ENCODE peak calls at places on chromosomes 16 and 17, in four cellular contexts. D is HepG2, N is H1, G is GM12891. T is an unnamed sample.

GRCh38 chr17:10210151-10210574 is 11.8 kb upstream of the GAS7 start:
- DNase-seq in D (no peak), N (peak; percentile 48), G (no peak), T (no peak)

GRCh38 chr17:18314059-18314730 is 599 bp downstream of the TOP3A start:
- DNase-seq in D (no peak), G (no peak), N (no peak), T (no peak)

GRCh38 chr17:71187145-71187878 is 933.5 kb upstream of the SOX9 start:
- DNase-seq in D (no peak), N (no peak), G (no peak), T (no peak)

GRCh38 chr16:11253009-11253994 is 2.7 kb downstream of the SOCS1 start:
- DNase-seq in G (no peak), D (no peak), N (no peak), T (no peak)

GRCh38 chr16:2743007-2743810 is 9.2 kb upstream of the SRRM2 start:
- DNase-seq in N (no peak), D (no peak), G (no peak), T (no peak)

GRCh38 chr17:27540300-27541105 is 84.3 kb downstream of the KSR1 start:
- DNase-seq in D (peak; percentile 66), G (no peak), N (no peak), T (no peak)

GRCh38 chr16:67884684-67885083 is at the start of gene NRN1L:
- DNase-seq in D (no peak), N (peak; percentile 94), G (no peak), T (no peak)

GRCh38 chr17:8210761-8211458 is 535 bp upstream of the AURKB start:
- DNase-seq in D (peak; percentile 91), N (peak; percentile 63), G (no peak), T (no peak)

GRCh38 chr16:83118365-83118764 is 491.6 kb downstream of the CDH13 start:
- DNase-seq in G (no peak), N (no peak), D (no peak), T (no peak)

GRCh38 chr17:54505404-54505803 is 395.2 kb upstream of the TOM1L1 start:
- DNase-seq in G (no peak), D (no peak), N (no peak), T (no peak)

GRCh38 chr17:74883241-74883750 is 10.1 kb downstream of the FADS6 start:
- DNase-seq in G (no peak), N (no peak), D (no peak), T (no peak)

GRCh38 chr16:11586375-11586855 is 304 bp downstream of the LITAF start:
- DNase-seq in N (no peak), D (no peak), G (no peak), T (peak; percentile 42)

DNA sequence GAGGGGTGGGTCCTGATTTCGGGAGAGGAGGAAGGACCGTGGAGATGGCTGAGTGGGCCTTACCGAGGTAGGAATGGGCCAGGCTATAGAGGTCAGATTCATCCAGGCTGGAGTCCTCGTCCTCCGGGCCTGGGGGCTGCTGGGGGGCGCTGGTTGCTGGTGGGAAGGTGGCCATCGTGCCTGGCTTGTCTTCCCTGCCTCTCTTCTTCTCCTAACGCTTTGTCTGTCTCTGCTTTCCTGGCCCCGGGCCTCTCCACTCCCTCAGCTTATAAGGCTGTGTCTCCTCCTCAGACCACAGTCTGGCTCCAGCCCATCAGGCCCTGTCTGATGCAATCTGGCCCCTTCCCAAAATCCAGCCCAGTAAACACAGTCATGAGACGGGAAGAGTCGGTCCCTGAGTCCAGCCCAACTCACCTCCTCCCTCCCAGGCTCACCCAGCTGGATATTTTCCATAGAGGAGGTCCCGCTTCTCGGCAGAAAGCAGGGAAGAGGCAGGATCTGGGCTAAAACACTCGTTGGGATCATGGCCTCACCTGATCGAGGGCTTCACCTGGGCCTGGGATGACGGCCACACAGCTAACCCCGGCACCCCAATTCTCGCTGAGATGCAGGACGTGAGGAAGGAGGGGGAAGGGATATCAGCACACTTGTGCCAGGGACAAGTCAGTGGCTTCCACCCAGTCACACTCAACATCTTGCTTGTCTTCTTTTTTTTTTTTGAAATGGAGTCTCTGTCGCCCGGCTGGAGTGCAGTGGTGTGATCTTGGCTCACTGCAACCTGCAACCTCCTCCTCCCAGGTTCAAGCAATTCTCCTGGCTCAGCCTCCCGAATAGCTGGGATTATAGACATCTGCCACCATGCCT is at the start of gene NUPR1:
- DNase-seq in D (peak; percentile 89), N (no peak), G (no peak), T (no peak)
- TF ChIP-seq TAF1 in D (peak; percentile 65), N (no peak), G (no peak), T (no peak)

DNA sequence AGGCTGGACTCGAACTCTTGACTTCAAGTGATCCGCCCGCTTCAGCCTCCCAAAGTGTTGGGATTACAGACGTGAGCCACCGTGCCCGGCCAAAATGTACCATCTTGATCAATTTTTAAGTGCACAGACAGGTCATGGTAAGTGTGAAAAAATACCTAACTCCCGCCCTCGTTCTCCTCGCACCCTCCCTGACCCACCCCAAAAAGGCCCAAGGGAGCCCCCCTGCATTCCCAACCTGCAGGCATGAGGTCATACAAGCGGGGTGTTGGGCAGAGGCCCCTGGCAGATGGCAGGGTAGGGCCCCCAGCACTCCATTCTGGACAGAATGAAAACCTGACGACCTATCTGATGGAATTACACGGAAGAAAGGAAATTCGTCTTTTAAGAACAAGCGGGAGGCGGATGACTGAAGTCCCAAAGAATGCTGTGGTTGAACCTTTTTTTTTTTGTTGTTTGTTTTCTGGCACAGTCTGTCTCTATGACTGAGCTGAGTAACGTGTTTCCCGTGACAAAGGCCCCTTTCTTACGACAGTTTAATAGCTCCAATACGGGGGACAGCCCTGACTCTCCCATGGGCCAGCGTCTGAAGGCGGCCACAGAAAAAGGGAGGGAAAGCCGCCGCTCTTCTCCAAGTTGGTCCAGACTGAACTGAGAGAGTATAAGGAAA is 376.4 kb downstream of the SLC39A11 start:
- DNase-seq in G (no peak), N (no peak), D (peak; percentile 94), T (no peak)
- TF ChIP-seq POLR2A in G (no peak), N (no peak), D (no peak), T (no peak)

GRCh38 chr17:78127888-78128615 is 503 bp downstream of the TMC6 start:
- DNase-seq in D (peak; percentile 45), N (no peak), G (no peak), T (no peak)
- TF ChIP-seq TAF1 in D (no peak), N (no peak), G (no peak), T (no peak)

DNA sequence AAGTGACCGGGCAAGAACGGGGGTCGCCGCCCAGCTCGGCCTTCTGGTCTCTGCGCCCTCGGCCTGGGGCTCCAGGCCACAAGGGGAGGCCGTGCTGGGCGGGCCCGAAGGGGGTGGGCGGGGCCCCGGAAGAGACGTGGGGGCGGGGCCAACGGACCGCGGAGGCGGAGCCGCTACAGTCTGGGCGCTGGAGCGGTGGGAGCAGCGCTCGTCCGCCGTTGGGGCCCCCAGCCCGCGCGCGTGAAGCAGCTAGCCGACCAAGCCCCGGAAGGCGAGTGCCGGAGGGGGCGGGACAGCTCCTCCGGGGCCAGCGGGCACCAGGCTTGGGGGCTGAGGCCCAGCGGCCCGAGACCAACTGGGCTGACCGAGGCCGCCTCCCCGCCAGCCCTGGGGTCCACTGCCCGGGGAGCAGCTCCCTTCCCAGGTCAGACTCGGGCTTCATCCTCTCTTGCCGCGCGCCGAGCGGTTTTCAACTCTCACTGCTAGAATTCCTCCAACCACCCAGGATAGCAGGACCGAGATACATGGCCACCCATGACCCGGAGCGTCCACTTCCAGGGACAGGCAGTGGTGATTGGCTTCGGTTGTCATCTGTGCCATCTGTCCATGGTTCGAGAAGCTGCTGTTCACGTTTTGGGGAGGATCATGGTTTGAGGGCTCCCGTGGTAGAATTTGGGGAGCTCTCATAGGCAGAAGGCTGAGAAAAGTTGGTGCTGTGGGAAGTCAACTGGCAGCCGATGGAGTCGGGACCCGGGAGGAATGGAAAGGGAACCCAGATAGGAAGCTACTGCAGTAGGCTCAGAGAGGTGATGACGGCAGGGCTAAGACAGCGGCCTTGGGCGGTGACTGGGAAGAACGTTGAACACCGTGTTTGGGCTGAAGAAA is 44.6 kb upstream of the LCMT1 start:
- DNase-seq in G (peak; percentile 92), N (peak; percentile 89), D (peak; percentile 44), T (peak; percentile 91)
- TF ChIP-seq POLR2A in G (no peak), N (peak; percentile 35), D (peak; percentile 87), T (peak; percentile 71)

DNA sequence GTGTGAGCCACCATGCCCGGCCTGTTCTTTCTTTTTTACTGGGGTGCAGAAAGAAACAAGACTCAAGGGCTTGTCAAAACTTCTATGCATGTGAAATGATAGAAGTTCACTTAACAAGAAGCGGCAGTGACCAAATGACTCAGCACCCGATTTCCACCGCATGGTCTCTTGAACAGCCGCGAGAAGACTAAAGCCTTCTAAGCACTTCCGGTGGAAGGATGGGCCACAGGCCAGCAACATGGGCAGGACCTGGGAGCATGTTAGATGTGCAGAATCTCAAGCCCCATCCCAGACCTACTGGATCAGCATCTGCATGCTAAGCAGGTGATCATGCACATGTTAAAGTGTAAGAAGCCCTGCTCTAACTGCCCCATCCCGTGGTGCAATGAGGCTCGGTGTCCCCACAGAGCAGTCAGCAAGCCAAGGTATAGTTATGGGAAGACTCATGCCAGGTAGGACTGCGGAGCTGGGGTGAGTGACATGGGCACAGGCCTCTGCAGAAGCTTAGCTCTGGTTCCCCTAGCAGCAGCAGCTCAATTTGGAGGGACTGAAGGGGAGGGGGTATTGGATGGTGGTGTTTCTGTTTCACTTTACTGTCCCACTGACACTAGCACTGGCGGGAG is 88.5 kb upstream of the HNF1B start:
- DNase-seq in D (no peak), G (no peak), N (no peak), T (no peak)
- TF ChIP-seq TAF1 in D (no peak), G (no peak), N (no peak), T (no peak)

GRCh38 chr16:88870608-88871348 is 4.3 kb upstream of the PABPN1L start:
- DNase-seq in N (no peak), G (peak; percentile 74), D (no peak), T (no peak)
- TF ChIP-seq POLR2A in N (no peak), G (no peak), D (no peak), T (no peak)

DNA sequence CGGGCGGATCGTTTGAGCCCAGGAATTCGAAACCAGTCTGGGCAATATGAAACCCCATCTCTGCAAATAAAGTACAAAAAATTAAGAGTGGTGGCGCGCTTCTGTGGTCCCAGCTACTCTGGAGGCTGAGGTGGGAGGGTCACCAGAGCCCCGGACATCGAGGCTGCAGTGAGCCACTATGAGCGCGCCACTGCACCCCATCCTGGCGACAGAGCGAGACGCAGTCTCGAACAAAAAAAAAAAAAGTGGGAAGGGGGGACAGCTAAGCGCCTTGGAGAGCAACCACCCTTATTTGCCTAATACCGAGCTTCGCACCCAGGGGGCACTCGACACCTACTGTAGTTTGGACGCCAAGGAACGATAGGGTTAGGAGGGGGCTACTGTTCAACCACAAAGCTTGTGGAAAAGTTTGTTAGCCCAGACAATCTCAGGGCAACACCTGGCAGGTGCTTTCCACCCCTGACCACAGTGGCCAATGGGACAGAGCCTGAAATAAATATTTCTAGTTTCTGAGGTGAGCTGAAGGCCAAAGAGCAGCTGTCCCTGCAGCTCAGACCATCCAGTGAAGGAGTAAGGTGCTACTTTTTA is 847 bp upstream of the PSMC3IP start:
- DNase-seq in D (peak; percentile 84), N (peak; percentile 96), G (peak; percentile 66), T (peak; percentile 77)
- TF ChIP-seq TAF1 in D (no peak), N (no peak), G (no peak), T (no peak)

T was measured in GM12892.